ENCODE peak calls at places on chromosomes 13 and 19, in five cellular contexts. V is CD4-positive, alpha-beta memory T cell; B is breast epithelium; D is left ventricle myocardium inferior; M is Karpas-422. Q is an unnamed sample.

GRCh38 chr13:91726666-91727065 is 328.2 kb downstream of the GPC5 start:
- DNase-seq in V (no peak), B (no peak), D (no peak), M (no peak), Q (no peak)

GRCh38 chr13:42747399-42747873 is 33.9 kb upstream of the FAM216B start:
- DNase-seq in V (no peak), B (no peak), D (no peak), M (no peak), Q (no peak)

GRCh38 chr13:28499579-28499978 is 4.7 kb upstream of the FLT1 start:
- DNase-seq in V (no peak), B (no peak), D (no peak), M (no peak), Q (no peak)

GRCh38 chr13:29782798-29783197 is 67.6 kb downstream of the UBL3 start:
- DNase-seq in V (no peak), B (no peak), D (no peak), M (no peak), Q (no peak)

GRCh38 chr19:47444388-47444821 is 25.1 kb upstream of the MEIS3 start:
- DNase-seq in V (peak; percentile 57), B (no peak), D (no peak), M (peak; percentile 48), Q (no peak)

GRCh38 chr19:31892060-31892459 is 453.4 kb upstream of the ZNF507 start:
- DNase-seq in V (no peak), B (no peak), D (no peak), M (no peak), Q (no peak)

GRCh38 chr19:11092181-11092538 is 2.9 kb downstream of the LDLR start:
- DNase-seq in V (peak; percentile 90), B (no peak), D (no peak), M (no peak), Q (no peak)

GRCh38 chr13:40402931-40403412 is 263.5 kb downstream of the FOXO1 start:
- DNase-seq in V (no peak), B (no peak), D (no peak), M (no peak), Q (no peak)

GRCh38 chr13:99467764-99468163 is 33.5 kb upstream of the TM9SF2 start:
- DNase-seq in V (no peak), B (no peak), D (no peak), M (no peak), Q (no peak)

GRCh38 chr13:32243695-32244094 is 71.5 kb downstream of the ZAR1L start:
- DNase-seq in V (no peak), B (no peak), D (no peak), M (no peak), Q (no peak)

GRCh38 chr19:42360787-42361544 is 29.1 kb downstream of the CNFN start:
- DNase-seq in V (no peak), B (no peak), D (no peak), M (no peak), Q (no peak)

GRCh38 chr13:26561636-26562537 is 4.4 kb downstream of the WASF3 start:
- DNase-seq in V (no peak), B (no peak), D (no peak), M (no peak), Q (no peak)

GRCh38 chr19:3753631-3754410 is 7.7 kb downstream of the APBA3 start:
- DNase-seq in V (peak; percentile 20), B (no peak), D (no peak), M (no peak), Q (no peak)

GRCh38 chr13:20503088-20504083 is 22.3 kb downstream of the CRYL1 start:
- DNase-seq in V (no peak), B (no peak), D (no peak), M (no peak), Q (no peak)

GRCh38 chr13:43979492-43979891 is 99.8 kb downstream of the LACC1 start:
- DNase-seq in V (no peak), B (no peak), D (no peak), M (no peak), Q (no peak)

GRCh38 chr19:43464089-43464775 is 1.2 kb downstream of the LYPD3 start:
- DNase-seq in V (no peak), B (peak; percentile 77), D (peak; percentile 78), M (peak; percentile 47), Q (peak; percentile 87)

GRCh38 chr19:2645816-2646215 is 56.7 kb downstream of the GNG7 start:
- DNase-seq in V (no peak), B (no peak), D (no peak), M (no peak), Q (no peak)

GRCh38 chr13:40668335-40668734 is 1.9 kb upstream of the FOXO1 start:
- DNase-seq in V (peak; percentile 50), B (no peak), D (peak; percentile 62), M (peak; percentile 89), Q (no peak)

GRCh38 chr13:113220877-113221276 is 11.5 kb downstream of the CUL4A start:
- DNase-seq in V (no peak), B (no peak), D (peak; percentile 54), M (no peak), Q (no peak)

GRCh38 chr19:7632340-7633203 is 947 bp downstream of the PCP2 start:
- DNase-seq in V (no peak), B (no peak), D (no peak), M (no peak), Q (no peak)

GRCh38 chr19:48900477-48901452 is 653 bp downstream of the NUCB1 start:
- DNase-seq in V (peak; percentile 56), B (no peak), D (no peak), M (peak; percentile 64), Q (no peak)

GRCh38 chr19:49915271-49915670 is 13.7 kb upstream of the ATF5 start:
- DNase-seq in V (no peak), B (no peak), D (no peak), M (no peak), Q (no peak)

GRCh38 chr13:89755729-89756492 is 1591.6 kb upstream of the MIR17HG start:
- DNase-seq in V (no peak), B (no peak), D (no peak), M (no peak), Q (no peak)

GRCh38 chr19:7636691-7637373 is at the start of gene STXBP2:
- DNase-seq in V (peak; percentile 92), B (peak; percentile 87), D (peak; percentile 58), M (peak; percentile 94), Q (peak; percentile 94)

GRCh38 chr19:19540707-19541515 is 2.8 kb downstream of the CILP2 start:
- DNase-seq in V (peak; percentile 86), B (no peak), D (no peak), M (peak; percentile 91), Q (peak; percentile 76)

GRCh38 chr13:20222553-20222952 is 9.6 kb downstream of the GJB6 start:
- DNase-seq in V (no peak), B (no peak), D (no peak), M (no peak), Q (no peak)

GRCh38 chr13:49351871-49352270 is 92.0 kb downstream of the CAB39L start:
- DNase-seq in V (no peak), B (no peak), D (no peak), M (no peak), Q (no peak)

DNA sequence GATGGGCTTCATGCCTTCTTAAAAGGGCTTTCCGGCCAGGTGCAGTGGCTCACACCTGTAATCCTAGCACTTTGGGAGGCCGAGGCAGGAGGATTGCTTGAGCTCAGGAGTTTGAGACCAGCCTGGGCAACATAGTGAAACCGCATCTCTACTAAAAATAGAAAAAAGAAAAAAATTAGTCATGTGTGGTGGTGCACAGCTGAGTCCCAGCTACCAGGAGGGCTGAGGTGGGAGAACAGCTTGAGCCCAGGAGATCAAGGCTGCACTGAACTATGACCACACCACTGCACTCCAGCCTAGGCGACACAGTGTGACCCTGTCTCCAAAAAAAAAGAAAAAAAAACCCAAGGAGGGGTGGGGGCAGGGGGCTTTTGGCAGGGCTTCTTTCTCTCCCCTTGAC is 7.2 kb downstream of the CARS2 start:
- DNase-seq in V (no peak), B (no peak), D (no peak), M (no peak), Q (no peak)
- H3K27ac ChIP-seq in V (no peak overlapping the region), B (no peak overlapping the region), D (no peak overlapping the region), M (peak overlapping the region; percentile 17), Q (peak overlapping the region; percentile 15)

DNA sequence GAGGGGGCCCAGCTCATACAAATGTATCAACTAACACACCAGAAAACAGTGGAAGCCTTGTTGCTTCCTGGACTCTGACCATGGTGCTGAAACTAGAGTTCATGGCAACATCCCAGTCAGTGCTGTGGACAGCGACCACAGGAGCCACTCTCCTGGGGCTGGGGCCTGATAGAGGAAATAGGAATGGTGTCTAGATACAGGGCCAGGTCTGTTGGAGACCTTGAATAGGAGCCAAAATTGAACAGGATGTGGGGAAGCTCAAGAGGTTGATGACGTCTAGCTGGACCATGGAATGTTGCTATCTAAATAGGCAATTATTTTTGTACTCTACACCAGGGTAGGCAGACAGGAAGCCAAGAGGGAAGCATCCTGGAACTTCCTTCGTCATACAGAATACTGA is 21.8 kb downstream of the LILRB4 start:
- DNase-seq in V (no peak), B (no peak), D (no peak), M (peak; percentile 83), Q (no peak)
- H3K9me3 ChIP-seq in V (no peaks in the 10 kb centered on the region), B (no peaks in the 10 kb centered on the region), D (no peaks in the 10 kb centered on the region), M (no peaks in the 10 kb centered on the region), Q (no peaks in the 10 kb centered on the region)

DNA sequence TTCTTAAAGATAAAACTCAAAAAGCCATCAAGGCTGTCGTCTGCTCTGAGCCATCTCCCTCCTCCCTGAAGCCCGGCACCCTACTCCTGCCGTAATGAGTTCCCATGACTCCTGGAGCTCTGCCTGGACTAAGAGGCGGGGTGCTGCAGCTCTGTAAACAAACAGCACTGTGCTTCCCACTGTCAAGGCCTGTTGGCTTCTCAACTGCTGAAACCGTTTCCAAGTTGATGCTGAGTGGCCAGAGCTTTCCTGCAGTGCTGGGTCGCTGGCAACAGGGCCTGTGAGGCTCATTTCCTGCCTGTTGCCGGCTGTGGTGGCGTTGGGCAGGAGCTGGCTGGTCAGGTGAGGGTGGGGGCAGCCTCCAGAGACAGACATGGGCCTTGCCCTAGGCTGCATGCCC is 26.7 kb upstream of the ISYNA1 start:
- DNase-seq in V (no peak), B (peak; percentile 80), D (peak; percentile 83), M (no peak), Q (peak; percentile 78)
- H3K27ac ChIP-seq in V (no peak overlapping the region), B (peak overlapping the region; percentile 94), D (peak overlapping the region; percentile 90), M (no peak overlapping the region), Q (peak overlapping the region; percentile 74)

GRCh38 chr19:8695501-8695900 is 3.1 kb downstream of the ACTL9 start:
- DNase-seq in V (peak; percentile 38), B (no peak), D (no peak), M (no peak), Q (no peak)
- H3K9me3 ChIP-seq in V (no peaks in the 10 kb centered on the region), B (no peaks in the 10 kb centered on the region), D (no peaks in the 10 kb centered on the region), M (no peaks in the 10 kb centered on the region), Q (no peaks in the 10 kb centered on the region)

DNA sequence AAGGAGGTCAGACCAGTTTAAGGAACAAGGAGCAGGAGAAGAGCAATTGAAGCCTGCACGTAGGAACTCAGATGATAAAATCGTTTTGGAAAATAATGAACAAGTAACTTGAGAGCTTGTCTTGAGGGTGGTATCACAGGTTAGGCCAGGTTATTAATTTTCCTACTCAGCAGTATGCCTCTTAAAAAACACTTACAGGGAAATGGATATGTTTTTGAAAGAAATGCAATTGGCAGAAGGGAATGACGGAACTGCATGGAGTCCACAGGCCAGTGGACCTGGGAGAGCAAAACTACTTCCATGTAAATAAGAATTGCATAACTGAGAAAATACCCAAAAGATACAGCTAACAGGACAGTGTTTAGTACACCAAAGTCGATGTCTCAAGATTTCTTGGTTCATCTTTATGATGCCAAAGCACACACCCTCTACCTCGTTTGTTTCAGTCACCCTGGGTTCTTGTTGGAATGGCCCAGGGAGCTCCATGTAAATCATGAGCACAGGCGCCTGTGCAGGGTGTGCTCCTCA is 35.2 kb downstream of the MBNL2 start:
- DNase-seq in V (no peak), B (no peak), D (no peak), M (no peak), Q (no peak)
- H3K27ac ChIP-seq in V (no peak overlapping the region), B (peak overlapping the region; percentile 90), D (peak overlapping the region; percentile 84), M (no peak overlapping the region), Q (peak overlapping the region; percentile 76)

Q was measured in upper lobe of right lung.